ENCODE peak calls at places on chromosomes 6 and 20, in seven cellular contexts. W is AG08396, K is GM12891, D is progenitor cell of endocrine pancreas, P is tibial nerve, F is H4, J is left ventricle myocardium inferior. N is an unnamed sample.

GRCh38 chr6:53273356-53273755 is 75.4 kb downstream of the ELOVL5 start:
- DNase-seq in W (no peak), J (no peak), D (no peak), K (no peak), P (no peak), F (no peak), N (no peak)

GRCh38 chr20:47998736-47999135 is 213.5 kb upstream of the SULF2 start:
- DNase-seq in W (no peak), J (no peak), P (no peak), K (no peak), F (no peak), D (no peak), N (no peak)

GRCh38 chr20:5353624-5354496 is 37.1 kb upstream of the PROKR2 start:
- DNase-seq in K (no peak), D (no peak), F (peak; percentile 21), J (no peak), P (no peak), W (no peak), N (no peak)

GRCh38 chr20:53891306-53891894 is 179.0 kb downstream of the BCAS1 start:
- DNase-seq in J (no peak), D (no peak), F (peak; percentile 32), P (no peak), K (no peak), W (no peak), N (no peak)

GRCh38 chr20:23298926-23299672 is 51.5 kb upstream of the NXT1 start:
- DNase-seq in J (no peak), F (no peak), P (no peak), W (no peak), D (no peak), K (no peak), N (no peak)

GRCh38 chr6:111773501-111774345 is 99.5 kb downstream of the FYN start:
- DNase-seq in D (no peak), K (no peak), W (no peak), J (no peak), F (no peak), P (no peak), N (no peak)

GRCh38 chr6:133768656-133769295 is 120.1 kb upstream of the TCF21 start:
- DNase-seq in D (no peak), W (no peak), P (no peak), K (no peak), J (no peak), F (no peak), N (no peak)

GRCh38 chr20:44837949-44838348 is 27.6 kb upstream of the RIMS4 start:
- DNase-seq in W (no peak), D (no peak), J (no peak), K (no peak), F (no peak), P (no peak), N (no peak)

GRCh38 chr20:38297916-38298674 is 5.9 kb upstream of the BPI start:
- DNase-seq in D (no peak), W (no peak), F (no peak), J (no peak), K (no peak), P (no peak), N (no peak)

GRCh38 chr6:35049885-35050284 is 91.3 kb downstream of the TCP11 start:
- DNase-seq in F (peak; percentile 45), J (peak; percentile 65), P (peak; percentile 62), W (peak; percentile 71), D (no peak), K (no peak), N (peak; percentile 51)

GRCh38 chr6:134073156-134073555 is 20.7 kb upstream of the SLC2A12 start:
- DNase-seq in W (no peak), F (no peak), J (no peak), K (no peak), P (no peak), D (no peak), N (no peak)

GRCh38 chr6:25278914-25279747 is at the start of gene CARMIL1:
- DNase-seq in P (peak; percentile 57), D (peak; percentile 69), K (peak; percentile 75), J (peak; percentile 73), W (peak; percentile 92), F (peak; percentile 70), N (peak; percentile 94)

GRCh38 chr20:61419501-61419900 is 167.4 kb downstream of the CDH4 start:
- DNase-seq in K (no peak), P (no peak), W (no peak), F (no peak), D (no peak), J (no peak), N (no peak)

GRCh38 chr20:10998476-10998875 is 324.7 kb upstream of the JAG1 start:
- DNase-seq in D (no peak), W (no peak), F (no peak), J (no peak), K (no peak), P (no peak), N (no peak)

GRCh38 chr6:119986934-119987549 is 637.5 kb upstream of the MAN1A1 start:
- DNase-seq in J (no peak), W (no peak), K (no peak), F (no peak), P (no peak), D (no peak), N (no peak)

GRCh38 chr6:12637960-12638641 is 78.5 kb upstream of the PHACTR1 start:
- DNase-seq in F (peak; percentile 70), D (peak; percentile 35), W (peak; percentile 26), P (peak; percentile 33), J (peak; percentile 28), K (no peak), N (peak; percentile 35)

GRCh38 chr6:29847871-29848630 is 20.4 kb downstream of the HLA-G start:
- DNase-seq in F (peak; percentile 51), W (peak; percentile 72), P (peak; percentile 77), D (peak; percentile 80), J (peak; percentile 79), K (peak; percentile 63), N (peak; percentile 87)

GRCh38 chr6:132937466-132937906 is 123.1 kb downstream of the RPS12 start:
- DNase-seq in P (no peak), F (peak; percentile 25), K (no peak), D (peak; percentile 29), J (no peak), W (peak; percentile 14), N (peak; percentile 14)

GRCh38 chr20:53915459-53916172 is 154.8 kb downstream of the BCAS1 start:
- DNase-seq in K (no peak), J (peak; percentile 95), P (peak; percentile 100), W (peak; percentile 87), D (peak; percentile 90), F (peak; percentile 91), N (peak; percentile 99)

GRCh38 chr20:38286586-38287502 is 17.1 kb upstream of the BPI start:
- DNase-seq in W (no peak), J (peak; percentile 59), K (no peak), F (no peak), P (no peak), D (no peak), N (no peak)

GRCh38 chr6:158638393-158638792 is 6.2 kb downstream of the DYNLT1 start:
- DNase-seq in D (no peak), P (no peak), J (no peak), K (no peak), W (no peak), F (no peak), N (no peak)

GRCh38 chr20:56111951-56112730 is 106.8 kb upstream of the CBLN4 start:
- DNase-seq in J (no peak), F (peak; percentile 40), P (no peak), K (no peak), W (no peak), D (no peak), N (no peak)

GRCh38 chr6:93823489-93823888 is 404.1 kb upstream of the EPHA7 start:
- DNase-seq in F (no peak), D (no peak), W (no peak), K (no peak), J (no peak), P (no peak), N (no peak)

GRCh38 chr6:15690451-15690961 is 27.7 kb upstream of the DTNBP1 start:
- DNase-seq in D (no peak), P (no peak), J (no peak), W (no peak), F (no peak), K (no peak), N (no peak)

GRCh38 chr6:2061880-2062279 is 183.5 kb downstream of the GMDS start:
- DNase-seq in P (no peak), W (no peak), F (no peak), K (no peak), D (no peak), J (no peak), N (no peak)

GRCh38 chr6:157410088-157410487 is 29.1 kb downstream of the ZDHHC14 start:
- DNase-seq in K (no peak), F (no peak), J (no peak), D (no peak), W (no peak), P (no peak), N (no peak)

GRCh38 chr20:34874094-34874654 is 1.5 kb upstream of the GGT7 start:
- DNase-seq in D (peak; percentile 59), J (peak; percentile 66), W (peak; percentile 88), P (peak; percentile 96), F (peak; percentile 79), K (no peak), N (peak; percentile 88)

GRCh38 chr6:160054913-160055312 is 66.7 kb upstream of the SLC22A1 start:
- DNase-seq in K (no peak), F (no peak), D (no peak), W (no peak), P (no peak), J (no peak), N (no peak)

GRCh38 chr6:68826501-68826900 is 191.4 kb downstream of the ADGRB3 start:
- DNase-seq in W (no peak), P (no peak), J (no peak), F (no peak), K (no peak), D (no peak), N (no peak)

GRCh38 chr6:26432622-26433021 is 7.7 kb upstream of the BTN3A3 start:
- DNase-seq in P (peak; percentile 27), J (no peak), W (no peak), K (no peak), D (no peak), F (no peak), N (no peak)

GRCh38 chr6:167565388-167565787 is 240.5 kb downstream of the TTLL2 start:
- DNase-seq in F (no peak), D (no peak), J (no peak), K (no peak), W (no peak), P (no peak), N (no peak)

GRCh38 chr6:164039954-164040375 is 625.4 kb downstream of the QKI start:
- DNase-seq in D (no peak), P (no peak), K (no peak), J (peak; percentile 36), W (peak; percentile 38), F (no peak), N (peak; percentile 19)

GRCh38 chr20:41308726-41309413 is 8.7 kb downstream of the ZHX3 start:
- DNase-seq in D (no peak), K (no peak), P (no peak), F (no peak), W (no peak), J (no peak), N (no peak)

GRCh38 chr6:93751969-93752368 is 332.6 kb upstream of the EPHA7 start:
- DNase-seq in F (peak; percentile 4), J (no peak), D (no peak), K (no peak), W (no peak), P (no peak), N (no peak)

GRCh38 chr6:108097882-108098281 is 23.3 kb upstream of the OSTM1 start:
- DNase-seq in K (no peak), D (no peak), P (no peak), W (no peak), J (no peak), F (no peak), N (no peak)

GRCh38 chr6:20416567-20417345 is 15.1 kb downstream of the E2F3 start:
- DNase-seq in J (no peak), P (no peak), F (no peak), D (no peak), W (no peak), K (no peak), N (no peak)

N was measured in transverse colon.